ENCODE peak calls at places on chromosomes 16 and 17, in five cellular contexts. F, Z, Y, N and V are unnamed samples.

GRCh38 chr17:77427471-77427991 is 286.8 kb downstream of the SEC14L1 start:
- DNase-seq in F (peak; percentile 82), Y (no peak), N (no peak), Z (no peak), V (no peak)

GRCh38 chr17:79046501-79047280 is 22.7 kb downstream of the C1QTNF1 start:
- DNase-seq in F (no peak), N (no peak), Z (peak; percentile 45), Y (no peak), V (no peak)

GRCh38 chr17:16593356-16594102 is 24.5 kb upstream of the ZNF287 start:
- DNase-seq in N (no peak), F (no peak), Z (no peak), Y (no peak), V (no peak)

GRCh38 chr17:2690165-2691068 is 21.1 kb downstream of the CLUH start:
- DNase-seq in F (no peak), Z (peak; percentile 70), N (no peak), Y (no peak), V (no peak)

GRCh38 chr16:29306201-29306600 is 100.3 kb downstream of the NPIPB11 start:
- DNase-seq in Z (no peak), F (no peak), N (no peak), Y (no peak), V (no peak)

GRCh38 chr16:17258848-17259713 is 211.7 kb downstream of the XYLT1 start:
- DNase-seq in F (no peak), Y (no peak), N (no peak), Z (peak; percentile 47), V (no peak)

GRCh38 chr16:71961066-71962039 is 38.8 kb downstream of the PKD1L3 start:
- DNase-seq in N (peak; percentile 82), Z (peak; percentile 72), F (peak; percentile 84), Y (peak; percentile 69), V (peak; percentile 28)

GRCh38 chr17:83109793-83110645 is 30.6 kb downstream of the METRNL start:
- DNase-seq in Y (no peak), Z (no peak), N (no peak), F (peak; percentile 62), V (peak; percentile 45)

GRCh38 chr17:17921192-17922082 is 50.8 kb downstream of the TOM1L2 start:
- DNase-seq in N (no peak), F (no peak), Z (no peak), Y (no peak), V (no peak)

GRCh38 chr17:35612924-35613521 is 25.9 kb downstream of the AP2B1 start:
- DNase-seq in Y (no peak), F (peak; percentile 40), N (peak; percentile 74), Z (peak; percentile 50), V (peak; percentile 48)

GRCh38 chr17:72118588-72119279 is 2.1 kb upstream of the SOX9 start:
- DNase-seq in Y (no peak), Z (peak; percentile 75), N (peak; percentile 26), F (peak; percentile 57), V (no peak)

GRCh38 chr17:46796524-46796923 is 22.0 kb downstream of the WNT3 start:
- DNase-seq in F (no peak), Z (no peak), Y (no peak), N (no peak), V (no peak)

GRCh38 chr16:85428899-85429775 is 184.0 kb upstream of the GSE1 start:
- DNase-seq in Y (no peak), Z (peak; percentile 66), F (no peak), N (no peak), V (no peak)

GRCh38 chr16:17223576-17223975 is 247.2 kb downstream of the XYLT1 start:
- DNase-seq in F (no peak), Z (no peak), N (no peak), Y (no peak), V (no peak)

GRCh38 chr17:1160591-1161041 is 19.2 kb downstream of the ABR start:
- DNase-seq in Y (no peak), N (no peak), Z (peak; percentile 86), F (no peak), V (no peak)

GRCh38 chr17:19531780-19532501 is 1.7 kb upstream of the SLC47A1 start:
- DNase-seq in Y (no peak), Z (no peak), F (no peak), N (no peak), V (no peak)

GRCh38 chr17:75970011-75970523 is 8.9 kb downstream of the ACOX1 start:
- DNase-seq in N (peak; percentile 53), Y (no peak), Z (no peak), F (no peak), V (no peak)

GRCh38 chr16:84507011-84507982 is 2.8 kb upstream of the MEAK7 start:
- DNase-seq in F (no peak), Z (no peak), N (peak; percentile 73), Y (no peak), V (no peak)

GRCh38 chr16:56801762-56802161 is 63.2 kb upstream of the SLC12A3 start:
- DNase-seq in Z (no peak), N (no peak), Y (no peak), F (no peak), V (no peak)

GRCh38 chr17:28227278-28228108 is 91.5 kb upstream of the TMEM97 start:
- DNase-seq in F (peak; percentile 90), N (no peak), Y (no peak), Z (peak; percentile 99), V (no peak)

GRCh38 chr17:29706045-29706431 is 83.3 kb upstream of the CORO6 start:
- DNase-seq in Z (no peak), N (no peak), Y (no peak), F (no peak), V (no peak)

GRCh38 chr17:78935419-78936323 is 10.5 kb upstream of the TIMP2 start:
- DNase-seq in F (peak; percentile 42), N (no peak), Z (no peak), Y (no peak), V (peak; percentile 12)

GRCh38 chr16:77945126-77945525 is 77.2 kb upstream of the CLEC3A start:
- DNase-seq in F (no peak), Y (no peak), N (no peak), Z (no peak), V (no peak)

GRCh38 chr17:7717756-7718350 is 309 bp downstream of the DNAH2 start:
- DNase-seq in F (no peak), Z (no peak), N (peak; percentile 79), Y (peak; percentile 7), V (no peak)

GRCh38 chr17:17792143-17792550 is 44.6 kb downstream of the SREBF1 start:
- DNase-seq in F (no peak), Y (no peak), N (no peak), Z (no peak), V (no peak)

GRCh38 chr16:4677390-4677789 is 16.0 kb upstream of the NUDT16L1 start:
- DNase-seq in F (peak; percentile 89), N (no peak), Y (no peak), Z (no peak), V (no peak)

GRCh38 chr17:43713494-43714162 is 45.0 kb downstream of the SOST start:
- DNase-seq in F (no peak), Y (no peak), N (no peak), Z (peak; percentile 85), V (no peak)

GRCh38 chr17:67441052-67441738 is 64.1 kb downstream of the PITPNC1 start:
- DNase-seq in Y (peak; percentile 59), N (peak; percentile 52), F (peak; percentile 32), Z (no peak), V (no peak)

GRCh38 chr17:70810609-70811008 is 641.3 kb downstream of the KCNJ2 start:
- DNase-seq in N (no peak), Y (no peak), F (no peak), Z (no peak), V (no peak)

GRCh38 chr17:81641825-81642489 is 5.0 kb downstream of the TSPAN10 start:
- DNase-seq in N (no peak), Z (peak; percentile 68), Y (no peak), F (no peak), V (no peak)

GRCh38 chr16:50547944-50548658 is at the start of gene NKD1:
- DNase-seq in N (peak; percentile 33), Y (peak; percentile 56), Z (peak; percentile 98), F (peak; percentile 83), V (no peak)

GRCh38 chr17:69575346-69575761 is 160.9 kb downstream of the MAP2K6 start:
- DNase-seq in Z (no peak), Y (no peak), F (no peak), N (no peak), V (no peak)

GRCh38 chr17:59366773-59367656 is 35.6 kb downstream of the YPEL2 start:
- DNase-seq in Z (no peak), N (no peak), Y (no peak), F (no peak), V (no peak)

GRCh38 chr16:27254262-27254811 is 14.2 kb downstream of the NSMCE1 start:
- DNase-seq in N (no peak), Y (no peak), F (peak; percentile 4), Z (no peak), V (no peak)

GRCh38 chr17:8326591-8327583 is 12.8 kb upstream of the ODF4 start:
- DNase-seq in F (peak; percentile 47), Y (no peak), Z (peak; percentile 89), N (peak; percentile 76), V (no peak)